ENCODE peak calls at places on chromosomes 1 and 21, in eight cellular contexts. N is Right ventricle myocardium superior; V is H4; L is NCI-H1092 treated with DMSO at 0.1 percent for 48 hours; G is pons; O is substantia nigra; U is activated CD8-positive, alpha-beta T cell treated with anti-CD3 and anti-CD28 coated beads for 36 hours; P is NCI-H1436. B is an unnamed sample.

GRCh38 chr1:174405219-174405618 is 42.5 kb upstream of the GPR52 start:
- DNase-seq in N (no peak), V (no peak), L (no peak), G (no peak), O (no peak), U (no peak), P (no peak), B (no peak)

GRCh38 chr1:204463125-204464060 is 31.2 kb downstream of the PIK3C2B start:
- DNase-seq in N (peak), V (no peak), L (no peak), G (no peak), O (no peak), U (no peak), P (no peak), B (no peak)

GRCh38 chr1:55056632-55056992 is 17.3 kb downstream of the PCSK9 start:
- DNase-seq in N (no peak), V (no peak), L (no peak), G (no peak), O (no peak), U (no peak), P (no peak), B (no peak)

GRCh38 chr1:32736812-32737791 is 34.5 kb upstream of the SYNC start:
- DNase-seq in N (no peak), V (no peak), L (no peak), G (no peak), O (no peak), U (no peak), P (no peak), B (no peak)

GRCh38 chr1:17494114-17494729 is 45.3 kb upstream of the ARHGEF10L start:
- DNase-seq in N (peak), V (peak), L (peak), G (peak), O (peak), U (peak), P (peak), B (peak)

GRCh38 chr1:231803353-231803752 is 176.8 kb downstream of the DISC1 start:
- DNase-seq in N (peak), V (no peak), L (no peak), G (peak), O (peak), U (no peak), P (no peak), B (no peak)

GRCh38 chr21:31557956-31558838 is 101.3 kb upstream of the SOD1 start:
- DNase-seq in N (no peak), V (no peak), L (peak), G (peak), O (peak), U (peak), P (peak), B (no peak)

GRCh38 chr1:224543453-224543852 is 72.7 kb upstream of the CNIH3 start:
- DNase-seq in N (no peak), V (peak), L (no peak), G (no peak), O (no peak), U (no peak), P (no peak), B (no peak)

GRCh38 chr1:94094466-94095111 is 26.4 kb downstream of the ABCA4 start:
- DNase-seq in N (peak), V (peak), L (no peak), G (peak), O (peak), U (no peak), P (no peak), B (no peak)

GRCh38 chr1:44817771-44818495 is 9.6 kb downstream of the BTBD19 start:
- DNase-seq in N (peak), V (no peak), L (no peak), G (no peak), O (no peak), U (no peak), P (no peak), B (no peak)

GRCh38 chr1:193260056-193260750 is 73.8 kb upstream of the B3GALT2 start:
- DNase-seq in N (no peak), V (peak), L (no peak), G (no peak), O (no peak), U (no peak), P (no peak), B (no peak)

GRCh38 chr1:36136535-36136934 is 11.5 kb upstream of the COL8A2 start:
- DNase-seq in N (no peak), V (peak), L (no peak), G (no peak), O (no peak), U (no peak), P (no peak), B (no peak)

GRCh38 chr1:211736351-211736915 is 61.0 kb upstream of the NEK2 start:
- DNase-seq in N (no peak), V (peak), L (no peak), G (peak), O (peak), U (no peak), P (no peak), B (no peak)

GRCh38 chr1:161511018-161511755 is 5.9 kb downstream of the FCGR2A start:
- DNase-seq in N (no peak), V (peak), L (peak), G (no peak), O (no peak), U (no peak), P (peak), B (no peak)

GRCh38 chr1:247343801-247344200 is 12.1 kb upstream of the ZNF496 start:
- DNase-seq in N (no peak), V (no peak), L (no peak), G (no peak), O (no peak), U (no peak), P (no peak), B (no peak)

GRCh38 chr21:46393451-46393940 is 65.2 kb upstream of the DIP2A start:
- DNase-seq in N (peak), V (no peak), L (peak), G (no peak), O (no peak), U (no peak), P (no peak), B (no peak)

GRCh38 chr21:39221997-39222486 is 38.8 kb upstream of the PSMG1 start:
- DNase-seq in N (no peak), V (no peak), L (no peak), G (no peak), O (no peak), U (no peak), P (no peak), B (no peak)

GRCh38 chr1:53765656-53766055 is 26.7 kb upstream of the GLIS1 start:
- DNase-seq in N (no peak), V (peak), L (no peak), G (no peak), O (no peak), U (no peak), P (no peak), B (peak)

GRCh38 chr1:11774753-11775152 is 12.8 kb downstream of the C1orf167 start:
- DNase-seq in N (no peak), V (no peak), L (no peak), G (no peak), O (no peak), U (no peak), P (no peak), B (no peak)

GRCh38 chr1:67747667-67748066 is 62.7 kb downstream of the GADD45A start:
- DNase-seq in N (no peak), V (no peak), L (no peak), G (no peak), O (no peak), U (no peak), P (no peak), B (no peak)

GRCh38 chr1:12258272-12258671 is 28.4 kb downstream of the VPS13D start:
- DNase-seq in N (no peak), V (no peak), L (no peak), G (no peak), O (no peak), U (no peak), P (no peak), B (no peak)

GRCh38 chr1:48955774-48956173 is 179.1 kb upstream of the BEND5 start:
- DNase-seq in N (no peak), V (no peak), L (no peak), G (no peak), O (no peak), U (no peak), P (no peak), B (no peak)

GRCh38 chr1:14238472-14239059 is 359.9 kb upstream of the KAZN start:
- DNase-seq in N (peak), V (no peak), L (no peak), G (no peak), O (no peak), U (no peak), P (no peak), B (no peak)

GRCh38 chr1:223494926-223495645 is 101.9 kb downstream of the CCDC185 start:
- DNase-seq in N (no peak), V (no peak), L (no peak), G (no peak), O (no peak), U (no peak), P (no peak), B (no peak)

GRCh38 chr1:155296660-155297059 is 4.6 kb downstream of the PKLR start:
- DNase-seq in N (no peak), V (no peak), L (no peak), G (no peak), O (no peak), U (no peak), P (no peak), B (no peak)

GRCh38 chr1:8350914-8351684 is 33.2 kb downstream of the SLC45A1 start:
- DNase-seq in N (no peak), V (no peak), L (no peak), G (no peak), O (no peak), U (no peak), P (no peak), B (no peak)

GRCh38 chr1:190619724-190620123 is 142.1 kb upstream of the BRINP3 start:
- DNase-seq in N (no peak), V (no peak), L (no peak), G (no peak), O (no peak), U (no peak), P (no peak), B (no peak)

GRCh38 chr1:156165083-156165482 is 11.7 kb downstream of the SEMA4A start:
- DNase-seq in N (no peak), V (no peak), L (no peak), G (no peak), O (no peak), U (no peak), P (no peak), B (no peak)

GRCh38 chr1:243930822-243931671 is 81.0 kb upstream of the AKT3 start:
- DNase-seq in N (no peak), V (no peak), L (no peak), G (no peak), O (peak), U (no peak), P (no peak), B (no peak)

GRCh38 chr21:17610862-17611261 is 1.8 kb downstream of the BTG3 start:
- DNase-seq in N (peak), V (no peak), L (no peak), G (peak), O (no peak), U (peak), P (no peak), B (no peak)

GRCh38 chr1:202016717-202017384 is 6.5 kb downstream of the ELF3 start:
- DNase-seq in N (no peak), V (no peak), L (no peak), G (no peak), O (no peak), U (no peak), P (no peak), B (no peak)

GRCh38 chr1:226100436-226101347 is 38.2 kb downstream of the H3-3A start:
- DNase-seq in N (peak), V (no peak), L (peak), G (no peak), O (no peak), U (peak), P (no peak), B (peak)

B was measured in GM12865.